ENCODE peak calls at places on chromosomes 12 and 14, in ten cellular contexts. One of them, this sample, is unnamed.

GRCh38 chr12:108694812-108695278 is 36.5 kb downstream of the CORO1C start:
- DNase-seq in CD8-positive, alpha-beta T cell: no peak
- DNase-seq in activated T-cell treated with anti-CD3 and anti-CD28 coated beads for 1 hour: no peak
- DNase-seq in CD14-positive monocyte: no peak
- DNase-seq in kidney epithelial cell: no peak
- DNase-seq in posterior cingulate gyrus: no peak
- DNase-seq in frontal cortex: no peak
- DNase-seq in mesothelial cell of epicardium: no peak
- DNase-seq in activated CD4-positive, alpha-beta memory T cell treated with anti-CD3 and anti-CD28 coated beads, Interleukin-2, amount 10 ng/mL, durations not matched to agents 7 days and 5 days: no peak
- DNase-seq in iPS-NIHi11: no peak
- DNase-seq in this sample: no peak

GRCh38 chr12:93597608-93598007 is 25.1 kb downstream of the SOCS2 start:
- DNase-seq in CD14-positive monocyte: no peak
- DNase-seq in activated CD4-positive, alpha-beta memory T cell treated with anti-CD3 and anti-CD28 coated beads, Interleukin-2, amount 10 ng/mL, durations not matched to agents 7 days and 5 days: no peak
- DNase-seq in frontal cortex: no peak
- DNase-seq in CD8-positive, alpha-beta T cell: no peak
- DNase-seq in activated T-cell treated with anti-CD3 and anti-CD28 coated beads for 1 hour: no peak
- DNase-seq in posterior cingulate gyrus: no peak
- DNase-seq in kidney epithelial cell: no peak
- DNase-seq in iPS-NIHi11: no peak
- DNase-seq in mesothelial cell of epicardium: no peak
- DNase-seq in this sample: no peak

GRCh38 chr12:98679611-98680005 is 34.5 kb downstream of the APAF1 start:
- DNase-seq in CD14-positive monocyte: no peak
- DNase-seq in posterior cingulate gyrus: no peak
- DNase-seq in kidney epithelial cell: no peak
- DNase-seq in activated CD4-positive, alpha-beta memory T cell treated with anti-CD3 and anti-CD28 coated beads, Interleukin-2, amount 10 ng/mL, durations not matched to agents 7 days and 5 days: no peak
- DNase-seq in activated T-cell treated with anti-CD3 and anti-CD28 coated beads for 1 hour: no peak
- DNase-seq in frontal cortex: no peak
- DNase-seq in CD8-positive, alpha-beta T cell: no peak
- DNase-seq in iPS-NIHi11: no peak
- DNase-seq in mesothelial cell of epicardium: no peak
- DNase-seq in this sample: no peak

GRCh38 chr14:81474685-81475324 is 58.8 kb downstream of the SEL1L start:
- DNase-seq in activated CD4-positive, alpha-beta memory T cell treated with anti-CD3 and anti-CD28 coated beads, Interleukin-2, amount 10 ng/mL, durations not matched to agents 7 days and 5 days: no peak
- DNase-seq in CD14-positive monocyte: no peak
- DNase-seq in kidney epithelial cell: no peak
- DNase-seq in frontal cortex: no peak
- DNase-seq in posterior cingulate gyrus: no peak
- DNase-seq in iPS-NIHi11: no peak
- DNase-seq in CD8-positive, alpha-beta T cell: no peak
- DNase-seq in activated T-cell treated with anti-CD3 and anti-CD28 coated beads for 1 hour: no peak
- DNase-seq in mesothelial cell of epicardium: no peak
- DNase-seq in this sample: no peak

GRCh38 chr12:57224973-57225679 is 4.4 kb upstream of the SHMT2 start:
- DNase-seq in frontal cortex: no peak
- DNase-seq in activated T-cell treated with anti-CD3 and anti-CD28 coated beads for 1 hour: peak; percentile 66
- DNase-seq in CD14-positive monocyte: no peak
- DNase-seq in posterior cingulate gyrus: no peak
- DNase-seq in CD8-positive, alpha-beta T cell: no peak
- DNase-seq in mesothelial cell of epicardium: no peak
- DNase-seq in activated CD4-positive, alpha-beta memory T cell treated with anti-CD3 and anti-CD28 coated beads, Interleukin-2, amount 10 ng/mL, durations not matched to agents 7 days and 5 days: peak; percentile 74
- DNase-seq in kidney epithelial cell: no peak
- DNase-seq in iPS-NIHi11: peak; percentile 79
- DNase-seq in this sample: no peak

GRCh38 chr12:6333566-6333965 is 8.3 kb downstream of the TNFRSF1A start:
- DNase-seq in iPS-NIHi11: no peak
- DNase-seq in mesothelial cell of epicardium: no peak
- DNase-seq in CD8-positive, alpha-beta T cell: no peak
- DNase-seq in posterior cingulate gyrus: no peak
- DNase-seq in activated T-cell treated with anti-CD3 and anti-CD28 coated beads for 1 hour: no peak
- DNase-seq in frontal cortex: no peak
- DNase-seq in kidney epithelial cell: no peak
- DNase-seq in CD14-positive monocyte: no peak
- DNase-seq in activated CD4-positive, alpha-beta memory T cell treated with anti-CD3 and anti-CD28 coated beads, Interleukin-2, amount 10 ng/mL, durations not matched to agents 7 days and 5 days: no peak
- DNase-seq in this sample: no peak

GRCh38 chr12:107436376-107436775 is 249.2 kb upstream of the PWP1 start:
- DNase-seq in CD8-positive, alpha-beta T cell: no peak
- DNase-seq in mesothelial cell of epicardium: no peak
- DNase-seq in CD14-positive monocyte: no peak
- DNase-seq in posterior cingulate gyrus: no peak
- DNase-seq in frontal cortex: no peak
- DNase-seq in activated CD4-positive, alpha-beta memory T cell treated with anti-CD3 and anti-CD28 coated beads, Interleukin-2, amount 10 ng/mL, durations not matched to agents 7 days and 5 days: no peak
- DNase-seq in activated T-cell treated with anti-CD3 and anti-CD28 coated beads for 1 hour: no peak
- DNase-seq in kidney epithelial cell: peak; percentile 67
- DNase-seq in iPS-NIHi11: peak; percentile 41
- DNase-seq in this sample: peak; percentile 44

GRCh38 chr14:96263347-96264199 is 7.6 kb downstream of the BDKRB1 start:
- DNase-seq in posterior cingulate gyrus: no peak
- DNase-seq in iPS-NIHi11: peak; percentile 43
- DNase-seq in CD14-positive monocyte: no peak
- DNase-seq in activated T-cell treated with anti-CD3 and anti-CD28 coated beads for 1 hour: no peak
- DNase-seq in activated CD4-positive, alpha-beta memory T cell treated with anti-CD3 and anti-CD28 coated beads, Interleukin-2, amount 10 ng/mL, durations not matched to agents 7 days and 5 days: no peak
- DNase-seq in frontal cortex: no peak
- DNase-seq in mesothelial cell of epicardium: no peak
- DNase-seq in kidney epithelial cell: no peak
- DNase-seq in CD8-positive, alpha-beta T cell: no peak
- DNase-seq in this sample: peak; percentile 88

GRCh38 chr12:41302979-41303403 is 114.9 kb downstream of the PDZRN4 start:
- DNase-seq in mesothelial cell of epicardium: no peak
- DNase-seq in activated CD4-positive, alpha-beta memory T cell treated with anti-CD3 and anti-CD28 coated beads, Interleukin-2, amount 10 ng/mL, durations not matched to agents 7 days and 5 days: no peak
- DNase-seq in CD8-positive, alpha-beta T cell: no peak
- DNase-seq in iPS-NIHi11: no peak
- DNase-seq in posterior cingulate gyrus: no peak
- DNase-seq in kidney epithelial cell: no peak
- DNase-seq in frontal cortex: no peak
- DNase-seq in CD14-positive monocyte: no peak
- DNase-seq in activated T-cell treated with anti-CD3 and anti-CD28 coated beads for 1 hour: no peak
- DNase-seq in this sample: no peak

GRCh38 chr12:12561305-12562015 is 1.2 kb downstream of the DUSP16 start:
- DNase-seq in posterior cingulate gyrus: peak; percentile 40
- DNase-seq in iPS-NIHi11: peak; percentile 44
- DNase-seq in activated CD4-positive, alpha-beta memory T cell treated with anti-CD3 and anti-CD28 coated beads, Interleukin-2, amount 10 ng/mL, durations not matched to agents 7 days and 5 days: peak; percentile 49
- DNase-seq in frontal cortex: peak; percentile 56
- DNase-seq in mesothelial cell of epicardium: peak; percentile 31
- DNase-seq in CD8-positive, alpha-beta T cell: peak; percentile 26
- DNase-seq in kidney epithelial cell: no peak
- DNase-seq in activated T-cell treated with anti-CD3 and anti-CD28 coated beads for 1 hour: peak; percentile 29
- DNase-seq in CD14-positive monocyte: peak; percentile 49
- DNase-seq in this sample: peak; percentile 52

GRCh38 chr14:21631084-21631483 is 3.7 kb downstream of the OR10G2 start:
- DNase-seq in mesothelial cell of epicardium: no peak
- DNase-seq in kidney epithelial cell: peak; percentile 2
- DNase-seq in CD8-positive, alpha-beta T cell: no peak
- DNase-seq in activated CD4-positive, alpha-beta memory T cell treated with anti-CD3 and anti-CD28 coated beads, Interleukin-2, amount 10 ng/mL, durations not matched to agents 7 days and 5 days: no peak
- DNase-seq in CD14-positive monocyte: no peak
- DNase-seq in activated T-cell treated with anti-CD3 and anti-CD28 coated beads for 1 hour: no peak
- DNase-seq in frontal cortex: no peak
- DNase-seq in iPS-NIHi11: no peak
- DNase-seq in posterior cingulate gyrus: no peak
- DNase-seq in this sample: peak; percentile 22

GRCh38 chr12:121330692-121331091 is 21.5 kb downstream of the ANAPC5 start:
- DNase-seq in mesothelial cell of epicardium: no peak
- DNase-seq in activated CD4-positive, alpha-beta memory T cell treated with anti-CD3 and anti-CD28 coated beads, Interleukin-2, amount 10 ng/mL, durations not matched to agents 7 days and 5 days: no peak
- DNase-seq in CD14-positive monocyte: no peak
- DNase-seq in iPS-NIHi11: no peak
- DNase-seq in posterior cingulate gyrus: no peak
- DNase-seq in activated T-cell treated with anti-CD3 and anti-CD28 coated beads for 1 hour: no peak
- DNase-seq in kidney epithelial cell: no peak
- DNase-seq in frontal cortex: no peak
- DNase-seq in CD8-positive, alpha-beta T cell: no peak
- DNase-seq in this sample: no peak

GRCh38 chr12:55666508-55666907 is 29.8 kb downstream of the OR10P1 start:
- DNase-seq in posterior cingulate gyrus: no peak
- DNase-seq in iPS-NIHi11: no peak
- DNase-seq in activated T-cell treated with anti-CD3 and anti-CD28 coated beads for 1 hour: no peak
- DNase-seq in frontal cortex: no peak
- DNase-seq in mesothelial cell of epicardium: no peak
- DNase-seq in CD8-positive, alpha-beta T cell: no peak
- DNase-seq in kidney epithelial cell: no peak
- DNase-seq in CD14-positive monocyte: no peak
- DNase-seq in activated CD4-positive, alpha-beta memory T cell treated with anti-CD3 and anti-CD28 coated beads, Interleukin-2, amount 10 ng/mL, durations not matched to agents 7 days and 5 days: no peak
- DNase-seq in this sample: no peak

GRCh38 chr14:99537399-99537798 is 56.2 kb downstream of the CCNK start:
- DNase-seq in activated T-cell treated with anti-CD3 and anti-CD28 coated beads for 1 hour: no peak
- DNase-seq in CD8-positive, alpha-beta T cell: no peak
- DNase-seq in posterior cingulate gyrus: no peak
- DNase-seq in iPS-NIHi11: peak; percentile 67
- DNase-seq in mesothelial cell of epicardium: no peak
- DNase-seq in frontal cortex: no peak
- DNase-seq in kidney epithelial cell: peak; percentile 55
- DNase-seq in activated CD4-positive, alpha-beta memory T cell treated with anti-CD3 and anti-CD28 coated beads, Interleukin-2, amount 10 ng/mL, durations not matched to agents 7 days and 5 days: no peak
- DNase-seq in CD14-positive monocyte: no peak
- DNase-seq in this sample: peak; percentile 48

GRCh38 chr12:17818931-17819330 is 271.1 kb downstream of the RERGL start:
- DNase-seq in kidney epithelial cell: no peak
- DNase-seq in CD8-positive, alpha-beta T cell: no peak
- DNase-seq in mesothelial cell of epicardium: no peak
- DNase-seq in frontal cortex: no peak
- DNase-seq in activated CD4-positive, alpha-beta memory T cell treated with anti-CD3 and anti-CD28 coated beads, Interleukin-2, amount 10 ng/mL, durations not matched to agents 7 days and 5 days: no peak
- DNase-seq in iPS-NIHi11: peak; percentile 14
- DNase-seq in activated T-cell treated with anti-CD3 and anti-CD28 coated beads for 1 hour: no peak
- DNase-seq in posterior cingulate gyrus: no peak
- DNase-seq in CD14-positive monocyte: no peak
- DNase-seq in this sample: no peak

GRCh38 chr12:45634273-45634917 is 95.1 kb upstream of the ARID2 start:
- DNase-seq in frontal cortex: no peak
- DNase-seq in CD14-positive monocyte: no peak
- DNase-seq in activated CD4-positive, alpha-beta memory T cell treated with anti-CD3 and anti-CD28 coated beads, Interleukin-2, amount 10 ng/mL, durations not matched to agents 7 days and 5 days: no peak
- DNase-seq in kidney epithelial cell: no peak
- DNase-seq in posterior cingulate gyrus: no peak
- DNase-seq in mesothelial cell of epicardium: no peak
- DNase-seq in iPS-NIHi11: no peak
- DNase-seq in CD8-positive, alpha-beta T cell: no peak
- DNase-seq in activated T-cell treated with anti-CD3 and anti-CD28 coated beads for 1 hour: no peak
- DNase-seq in this sample: no peak

GRCh38 chr12:132955094-132955932 is 793 bp downstream of the ZNF605 start:
- DNase-seq in CD8-positive, alpha-beta T cell: no peak
- DNase-seq in posterior cingulate gyrus: no peak
- DNase-seq in iPS-NIHi11: peak; percentile 19
- DNase-seq in frontal cortex: peak; percentile 36
- DNase-seq in activated CD4-positive, alpha-beta memory T cell treated with anti-CD3 and anti-CD28 coated beads, Interleukin-2, amount 10 ng/mL, durations not matched to agents 7 days and 5 days: peak; percentile 21
- DNase-seq in mesothelial cell of epicardium: no peak
- DNase-seq in activated T-cell treated with anti-CD3 and anti-CD28 coated beads for 1 hour: peak; percentile 2
- DNase-seq in kidney epithelial cell: no peak
- DNase-seq in CD14-positive monocyte: no peak
- DNase-seq in this sample: no peak

GRCh38 chr12:120856980-120857379 is 47.2 kb downstream of the SPPL3 start:
- DNase-seq in kidney epithelial cell: no peak
- DNase-seq in frontal cortex: no peak
- DNase-seq in CD14-positive monocyte: no peak
- DNase-seq in posterior cingulate gyrus: no peak
- DNase-seq in activated CD4-positive, alpha-beta memory T cell treated with anti-CD3 and anti-CD28 coated beads, Interleukin-2, amount 10 ng/mL, durations not matched to agents 7 days and 5 days: no peak
- DNase-seq in mesothelial cell of epicardium: no peak
- DNase-seq in CD8-positive, alpha-beta T cell: no peak
- DNase-seq in iPS-NIHi11: no peak
- DNase-seq in activated T-cell treated with anti-CD3 and anti-CD28 coated beads for 1 hour: no peak
- DNase-seq in this sample: no peak

GRCh38 chr12:67720383-67720856 is 71.9 kb downstream of the DYRK2 start:
- DNase-seq in posterior cingulate gyrus: no peak
- DNase-seq in mesothelial cell of epicardium: no peak
- DNase-seq in frontal cortex: no peak
- DNase-seq in activated CD4-positive, alpha-beta memory T cell treated with anti-CD3 and anti-CD28 coated beads, Interleukin-2, amount 10 ng/mL, durations not matched to agents 7 days and 5 days: no peak
- DNase-seq in CD8-positive, alpha-beta T cell: no peak
- DNase-seq in CD14-positive monocyte: no peak
- DNase-seq in kidney epithelial cell: no peak
- DNase-seq in iPS-NIHi11: peak; percentile 12
- DNase-seq in activated T-cell treated with anti-CD3 and anti-CD28 coated beads for 1 hour: no peak
- DNase-seq in this sample: no peak

GRCh38 chr12:40032433-40033259 is 73.2 kb downstream of the SLC2A13 start:
- DNase-seq in CD8-positive, alpha-beta T cell: no peak
- DNase-seq in mesothelial cell of epicardium: no peak
- DNase-seq in posterior cingulate gyrus: no peak
- DNase-seq in activated CD4-positive, alpha-beta memory T cell treated with anti-CD3 and anti-CD28 coated beads, Interleukin-2, amount 10 ng/mL, durations not matched to agents 7 days and 5 days: no peak
- DNase-seq in activated T-cell treated with anti-CD3 and anti-CD28 coated beads for 1 hour: no peak
- DNase-seq in frontal cortex: no peak
- DNase-seq in iPS-NIHi11: peak; percentile 48
- DNase-seq in CD14-positive monocyte: no peak
- DNase-seq in kidney epithelial cell: no peak
- DNase-seq in this sample: no peak

GRCh38 chr12:48816148-48816854 is 2.0 kb upstream of the CACNB3 start:
- DNase-seq in CD8-positive, alpha-beta T cell: no peak
- DNase-seq in mesothelial cell of epicardium: no peak
- DNase-seq in kidney epithelial cell: no peak
- DNase-seq in activated T-cell treated with anti-CD3 and anti-CD28 coated beads for 1 hour: no peak
- DNase-seq in iPS-NIHi11: no peak
- DNase-seq in posterior cingulate gyrus: no peak
- DNase-seq in CD14-positive monocyte: no peak
- DNase-seq in activated CD4-positive, alpha-beta memory T cell treated with anti-CD3 and anti-CD28 coated beads, Interleukin-2, amount 10 ng/mL, durations not matched to agents 7 days and 5 days: no peak
- DNase-seq in frontal cortex: no peak
- DNase-seq in this sample: peak; percentile 46

GRCh38 chr12:89684131-89684530 is 24.5 kb downstream of the ATP2B1 start:
- DNase-seq in frontal cortex: no peak
- DNase-seq in CD8-positive, alpha-beta T cell: no peak
- DNase-seq in activated T-cell treated with anti-CD3 and anti-CD28 coated beads for 1 hour: no peak
- DNase-seq in activated CD4-positive, alpha-beta memory T cell treated with anti-CD3 and anti-CD28 coated beads, Interleukin-2, amount 10 ng/mL, durations not matched to agents 7 days and 5 days: no peak
- DNase-seq in kidney epithelial cell: no peak
- DNase-seq in mesothelial cell of epicardium: no peak
- DNase-seq in posterior cingulate gyrus: no peak
- DNase-seq in CD14-positive monocyte: no peak
- DNase-seq in iPS-NIHi11: no peak
- DNase-seq in this sample: no peak

This sample was measured in PC-9.